ENCODE peak calls at places on chromosomes 5 and 9, in four cellular contexts. P, Z, M and Y are unnamed samples.

GRCh38 chr5:151947924-151948323 is 23.3 kb upstream of the GLRA1 start:
- DNase-seq in P (no peak), Z (no peak), M (no peak), Y (no peak)

GRCh38 chr9:22097712-22098111 is 88.6 kb upstream of the CDKN2B start:
- DNase-seq in P (no peak), Z (no peak), M (no peak), Y (no peak)

GRCh38 chr5:181173420-181174342 is 26.3 kb downstream of the OR2V2 start:
- DNase-seq in P (peak), Z (peak), M (peak), Y (no peak)

GRCh38 chr9:13213337-13213736 is 66.2 kb downstream of the MPDZ start:
- DNase-seq in P (no peak), Z (no peak), M (no peak), Y (no peak)

GRCh38 chr9:108911820-108912219 is 22.1 kb downstream of the ELP1 start:
- DNase-seq in P (no peak), Z (no peak), M (no peak), Y (no peak)

GRCh38 chr9:132267660-132268059 is 87.1 kb downstream of the SETX start:
- DNase-seq in P (no peak), Z (no peak), M (peak), Y (no peak)

GRCh38 chr5:84088996-84089395 is 295.7 kb downstream of the EDIL3 start:
- DNase-seq in P (no peak), Z (no peak), M (no peak), Y (no peak)

GRCh38 chr5:141681695-141682641 is at the start of gene ARAP3:
- DNase-seq in P (peak), Z (no peak), M (peak), Y (peak)

GRCh38 chr5:153352685-153353219 is 137.7 kb upstream of the GRIA1 start:
- DNase-seq in P (no peak), Z (peak), M (no peak), Y (no peak)

GRCh38 chr9:80691229-80691628 is 998.1 kb downstream of the TLE1 start:
- DNase-seq in P (no peak), Z (no peak), M (no peak), Y (no peak)
- TF ChIP-seq JUND in P (no peak), Z (no peak), M (no peak), Y (no peak)

DNA sequence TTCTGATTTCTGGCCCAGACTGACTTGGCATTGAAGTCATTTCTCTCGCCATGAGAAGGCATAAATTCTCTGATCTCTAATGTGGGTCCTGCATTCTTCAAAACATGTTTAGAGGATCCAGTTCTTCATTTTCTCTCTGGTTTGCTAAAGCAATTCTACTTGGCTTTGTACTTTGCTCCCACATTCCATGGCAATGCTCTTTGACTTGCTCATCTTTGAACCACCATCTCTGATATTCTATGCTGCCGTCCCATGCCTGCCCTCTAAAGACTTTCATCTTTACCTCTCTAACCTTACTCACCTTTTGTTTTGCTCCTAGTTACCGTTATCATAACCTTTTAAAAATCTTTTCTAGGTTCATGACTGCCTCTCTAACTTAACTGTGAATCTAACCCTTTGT is 366.9 kb downstream of the KIF4B start:
- DNase-seq in P (no peak), Z (no peak), M (no peak), Y (no peak)
- TF ChIP-seq JUND in P (no peak), Z (no peak), M (no peak), Y (no peak)

DNA sequence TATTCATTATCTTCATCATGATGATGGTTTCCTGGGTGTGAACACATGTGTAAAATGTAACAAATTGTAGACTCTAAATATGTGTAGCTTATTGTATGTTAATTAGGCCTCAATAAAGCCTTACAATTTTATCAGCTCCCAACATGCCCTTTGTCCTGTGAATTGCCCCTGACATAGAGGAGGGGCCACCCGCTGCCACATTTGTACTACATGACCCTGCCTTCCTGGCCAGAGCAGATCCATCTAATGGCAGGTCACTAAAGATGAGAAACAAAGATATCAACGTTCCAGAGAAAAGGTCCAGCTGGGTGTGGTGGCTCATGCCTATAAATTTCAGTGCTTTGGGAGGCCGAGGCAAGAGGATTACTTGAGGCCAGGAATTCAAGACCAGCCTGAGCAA is 117.2 kb downstream of the CAAP1 start:
- DNase-seq in P (no peak), Z (no peak), M (no peak), Y (no peak)
- TF ChIP-seq JUND in P (no peak), Z (no peak), M (no peak), Y (no peak)

GRCh38 chr5:58545912-58546311 is 37.0 kb upstream of the RAB3C start:
- DNase-seq in P (no peak), Z (no peak), M (no peak), Y (no peak)
- TF ChIP-seq JUND in P (no peak), Z (no peak), M (no peak), Y (no peak)

GRCh38 chr5:108747111-108748009 is at the start of gene FER:
- DNase-seq in P (peak), Z (peak), M (no peak), Y (peak)
- TF ChIP-seq JUND in P (peak), Z (no peak), M (no peak), Y (no peak)

DNA sequence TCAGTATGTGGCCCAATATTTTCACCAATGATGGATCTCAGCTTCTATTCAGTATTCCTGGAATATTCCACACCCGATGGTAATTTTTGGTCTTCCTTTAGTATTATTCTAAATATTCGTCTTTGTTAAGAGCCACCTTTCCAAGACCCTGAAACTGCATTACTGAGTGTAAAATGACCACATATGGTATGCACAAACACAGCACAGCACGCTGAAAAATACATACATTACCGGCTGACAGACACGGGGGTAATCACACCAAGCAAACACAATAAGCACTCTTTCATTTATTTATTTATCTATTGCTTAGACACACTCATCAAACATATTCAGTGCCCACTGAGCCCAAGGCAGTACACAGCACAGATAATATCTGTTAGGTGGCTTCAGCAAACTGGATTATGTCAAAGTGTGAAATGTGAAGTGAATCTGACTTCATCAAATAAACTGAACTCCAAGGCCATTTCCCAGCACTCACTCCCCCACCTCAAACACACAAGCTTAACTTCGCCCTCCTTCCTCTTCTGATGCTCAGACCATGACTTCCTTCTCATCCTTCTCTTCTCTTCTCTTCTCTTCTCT is 1637.8 kb upstream of the C9orf72 start:
- DNase-seq in P (no peak), Z (no peak), M (no peak), Y (no peak)
- TF ChIP-seq JUND in P (no peak), Z (no peak), M (no peak), Y (no peak)